ENCODE peak calls at places on chromosomes 7 and 10, in nine cellular contexts. T is CD8-positive, alpha-beta memory T cell; S is colonic mucosa; U is ovary; G is cardiac muscle cell; P is prostate gland; H is heart left ventricle; A is adrenal gland; Q is left lung. V is an unnamed sample. For H3K36me3 and H3K4me1, the result is how much of the 10 kb centered on the place peaks cover.

GRCh38 chr7:84744388-84744787 is 442.5 kb downstream of the SEMA3D start:
- DNase-seq in A (no peak), T (no peak), Q (no peak), S (no peak), G (no peak), H (no peak), U (no peak), P (no peak), V (no peak)

GRCh38 chr7:148238926-148239325 is 351.6 kb upstream of the C7orf33 start:
- DNase-seq in Q (no peak), S (no peak), H (no peak), U (no peak), P (no peak), G (no peak), A (no peak), T (no peak), V (no peak)

GRCh38 chr10:11396311-11396960 is 215.0 kb downstream of the USP6NL start:
- DNase-seq in S (no peak), P (no peak), T (no peak), U (no peak), G (no peak), A (no peak), Q (no peak), H (no peak), V (no peak)

GRCh38 chr7:157547611-157548010 is 210.8 kb downstream of the DNAJB6 start:
- DNase-seq in G (no peak), A (no peak), T (no peak), U (no peak), P (no peak), S (no peak), H (no peak), Q (peak), V (peak)

GRCh38 chr10:4046030-4046429 is 261.0 kb upstream of the KLF6 start:
- DNase-seq in S (no peak), A (no peak), T (no peak), P (no peak), G (no peak), U (no peak), H (no peak), Q (no peak), V (no peak)

GRCh38 chr10:132298038-132298935 is 9.5 kb downstream of the STK32C start:
- DNase-seq in G (no peak), A (no peak), H (no peak), S (no peak), P (no peak), U (no peak), T (no peak), Q (peak), V (peak)

GRCh38 chr10:12194752-12195271 is 879 bp downstream of the NUDT5 start:
- DNase-seq in Q (peak), A (peak), S (peak), P (peak), G (peak), T (peak), H (peak), U (no peak), V (peak)

GRCh38 chr10:106660550-106660949 is 504.0 kb downstream of the SORCS1 start:
- DNase-seq in U (no peak), A (no peak), T (no peak), Q (no peak), S (no peak), G (no peak), P (no peak), H (no peak), V (no peak)

GRCh38 chr10:131920151-131920550 is 19.3 kb downstream of the PPP2R2D start:
- DNase-seq in H (no peak), P (no peak), T (no peak), G (no peak), Q (no peak), S (no peak), A (no peak), U (no peak), V (no peak)

GRCh38 chr10:106559442-106559841 is 605.1 kb downstream of the SORCS1 start:
- DNase-seq in U (no peak), T (no peak), Q (no peak), P (no peak), S (no peak), A (no peak), H (no peak), G (no peak), V (no peak)

GRCh38 chr10:90614631-90615030 is 243.2 kb downstream of the HTR7 start:
- DNase-seq in A (no peak), U (no peak), H (no peak), P (no peak), Q (no peak), G (no peak), S (no peak), T (no peak), V (no peak)

GRCh38 chr7:6107924-6108323 is 76.7 kb downstream of the ANKRD61 start:
- DNase-seq in T (no peak), A (no peak), H (no peak), P (no peak), G (no peak), S (no peak), U (no peak), Q (no peak), V (no peak)

GRCh38 chr10:27612615-27613014 is 108.5 kb downstream of the RAB18 start:
- DNase-seq in G (no peak), T (no peak), Q (no peak), S (no peak), A (no peak), H (no peak), P (no peak), U (no peak), V (no peak)

GRCh38 chr7:23467731-23468720 is 2.3 kb downstream of the IGF2BP3 start:
- DNase-seq in U (no peak), A (no peak), P (no peak), S (no peak), T (peak), G (peak), Q (no peak), H (no peak), V (no peak)

GRCh38 chr7:155298288-155298833 is 683 bp downstream of the INSIG1 start:
- DNase-seq in P (no peak), U (no peak), Q (peak), G (no peak), S (peak), T (no peak), A (no peak), H (no peak), V (no peak)

GRCh38 chr7:134355925-134356324 is 39.2 kb upstream of the SLC35B4 start:
- DNase-seq in H (peak), T (no peak), U (no peak), S (peak), A (no peak), G (no peak), P (peak), Q (no peak), V (peak)

GRCh38 chr7:892648-893593 is 16.6 kb downstream of the GET4 start:
- DNase-seq in T (no peak), G (no peak), U (no peak), S (no peak), P (no peak), Q (peak), A (no peak), H (no peak), V (no peak)

GRCh38 chr7:17233643-17234397 is 64.6 kb upstream of the AHR start:
- DNase-seq in U (no peak), G (no peak), A (peak), S (no peak), T (no peak), P (no peak), Q (no peak), H (no peak), V (no peak)

GRCh38 chr7:10950494-10950893 is 23.2 kb upstream of the PHF14 start:
- DNase-seq in H (no peak), S (no peak), T (no peak), U (no peak), Q (no peak), A (no peak), G (no peak), P (no peak), V (no peak)

GRCh38 chr10:99341860-99342517 is 12.8 kb downstream of the CNNM1 start:
- DNase-seq in P (no peak), Q (no peak), A (no peak), T (no peak), H (no peak), U (no peak), S (no peak), G (no peak), V (no peak)

GRCh38 chr10:77592946-77593636 is 44.5 kb downstream of the KCNMA1 start:
- DNase-seq in G (no peak), S (no peak), U (no peak), A (peak), P (no peak), T (no peak), H (peak), Q (no peak), V (no peak)

GRCh38 chr7:28433604-28434254 is 21.4 kb downstream of the CREB5 start:
- DNase-seq in Q (no peak), H (no peak), A (no peak), U (peak), G (peak), S (peak), T (no peak), P (no peak), V (no peak)

GRCh38 chr7:105521731-105522458 is at the start of gene PUS7:
- DNase-seq in S (peak), Q (peak), A (peak), G (peak), U (peak), T (peak), H (peak), P (peak), V (peak)

GRCh38 chr10:121583258-121583657 is 15.0 kb downstream of the FGFR2 start:
- DNase-seq in U (no peak), H (no peak), Q (no peak), P (no peak), A (no peak), S (no peak), T (no peak), G (no peak), V (no peak)

GRCh38 chr7:115632636-115633035 is 397.9 kb downstream of the TFEC start:
- DNase-seq in S (no peak), G (no peak), Q (no peak), A (no peak), H (no peak), T (no peak), U (no peak), P (no peak), V (no peak)

GRCh38 chr10:93947524-93947923 is 46.2 kb upstream of the PLCE1 start:
- DNase-seq in U (no peak), S (no peak), T (no peak), P (no peak), A (no peak), H (no peak), Q (no peak), G (no peak), V (no peak)

GRCh38 chr10:79070611-79071534 is 2.1 kb downstream of the ZMIZ1 start:
- DNase-seq in S (peak), H (peak), T (no peak), G (peak), P (peak), Q (peak), A (peak), U (peak), V (peak)

GRCh38 chr7:101754432-101755159 is 62.8 kb upstream of the CUX1 start:
- DNase-seq in A (no peak), P (no peak), S (no peak), Q (no peak), G (no peak), U (peak), T (peak), H (no peak), V (no peak)

GRCh38 chr10:97975598-97975997 is 54.8 kb downstream of the CRTAC1 start:
- DNase-seq in Q (no peak), S (no peak), P (no peak), H (no peak), U (no peak), G (no peak), T (no peak), A (no peak), V (no peak)

GRCh38 chr7:157061979-157062378 is 51.5 kb upstream of the MNX1 start:
- DNase-seq in U (no peak), G (no peak), S (no peak), T (no peak), A (no peak), P (no peak), H (no peak), Q (no peak), V (no peak)

GRCh38 chr7:36686499-36686898 is 37.8 kb downstream of the AOAH start:
- DNase-seq in H (no peak), U (no peak), G (no peak), T (no peak), A (no peak), S (no peak), Q (no peak), P (no peak), V (no peak)

GRCh38 chr7:28678421-28678965 is 266.2 kb downstream of the CREB5 start:
- DNase-seq in U (no peak), A (no peak), P (no peak), S (no peak), G (no peak), T (no peak), H (no peak), Q (no peak), V (no peak)

GRCh38 chr7:141268614-141269013 is 194.8 kb downstream of the TMEM178B start:
- DNase-seq in T (no peak), P (no peak), S (no peak), H (no peak), A (no peak), U (no peak), G (no peak), Q (no peak), V (no peak)

GRCh38 chr10:128576916-128577670 is 450.9 kb upstream of the MKI67 start:
- DNase-seq in T (no peak), S (no peak), U (no peak), Q (no peak), A (no peak), P (no peak), H (no peak), G (no peak), V (no peak)

GRCh38 chr7:140478361-140479061 is 794 bp downstream of the MKRN1 start:
- DNase-seq in H (peak), P (peak), T (peak), G (peak), U (peak), S (peak), A (peak), Q (no peak), V (peak)

DNA sequence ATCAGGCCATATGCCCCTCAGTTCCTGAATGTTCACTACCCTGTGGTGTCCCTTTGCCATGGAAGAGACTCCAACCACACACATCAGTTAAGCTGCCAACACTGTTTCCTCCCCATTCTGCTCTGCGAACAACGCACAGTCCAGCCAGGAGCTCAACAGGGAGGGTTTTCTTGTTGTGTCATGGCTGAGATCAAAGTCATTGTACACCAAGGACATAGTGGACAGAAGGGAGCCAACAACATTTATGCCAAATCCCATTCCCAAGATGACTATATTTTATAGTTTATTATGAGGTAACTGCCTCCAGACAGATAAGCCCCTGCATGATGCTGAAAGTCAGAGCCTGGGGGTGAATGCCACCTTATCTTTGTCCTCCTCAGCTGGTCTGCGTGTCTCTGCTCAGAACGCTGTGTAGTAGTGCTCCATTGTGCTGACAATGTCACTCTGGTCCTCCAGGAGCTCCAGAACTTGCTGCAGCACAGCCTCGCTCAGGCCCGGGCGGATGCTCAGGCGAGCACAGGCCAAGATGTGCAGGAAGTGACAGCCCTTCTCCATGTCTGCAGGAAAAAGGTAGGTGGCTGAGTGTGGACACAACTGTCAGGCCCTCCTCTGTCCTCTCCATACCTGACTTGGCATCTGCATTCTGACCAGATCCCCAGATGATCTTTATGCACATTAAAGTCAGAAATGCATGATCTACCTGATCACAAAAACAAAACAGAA is 27.1 kb upstream of the SH3PXD2A start:
- DNase-seq in G (no peak), A (no peak), T (no peak), U (no peak), P (no peak), Q (no peak), H (no peak), S (no peak), V (no peak)
- H3K36me3 ChIP-seq in G (under half), A (half or more), T (half or more), U (under half), P (under half), Q (under half), H (under half), S (under half), V (half or more)

GRCh38 chr10:43421201-43421507 is 12.2 kb upstream of the HNRNPF start:
- DNase-seq in Q (no peak), A (no peak), G (no peak), P (no peak), T (no peak), H (no peak), U (no peak), S (no peak), V (no peak)
- H3K4me1 ChIP-seq in Q (under half), A (under half), G (under half), P (under half), T (under half), H (under half), U (under half), S (under half), V (under half)

GRCh38 chr10:68137174-68137573 is 27.9 kb downstream of the MYPN start:
- DNase-seq in T (no peak), G (no peak), P (no peak), A (no peak), U (no peak), S (no peak), H (no peak), Q (no peak), V (no peak)
- H3K27ac ChIP-seq in T (no peak), G (no peak), P (no peak), A (no peak), U (no peak), S (no peak), H (peak), Q (no peak), V (no peak)

DNA sequence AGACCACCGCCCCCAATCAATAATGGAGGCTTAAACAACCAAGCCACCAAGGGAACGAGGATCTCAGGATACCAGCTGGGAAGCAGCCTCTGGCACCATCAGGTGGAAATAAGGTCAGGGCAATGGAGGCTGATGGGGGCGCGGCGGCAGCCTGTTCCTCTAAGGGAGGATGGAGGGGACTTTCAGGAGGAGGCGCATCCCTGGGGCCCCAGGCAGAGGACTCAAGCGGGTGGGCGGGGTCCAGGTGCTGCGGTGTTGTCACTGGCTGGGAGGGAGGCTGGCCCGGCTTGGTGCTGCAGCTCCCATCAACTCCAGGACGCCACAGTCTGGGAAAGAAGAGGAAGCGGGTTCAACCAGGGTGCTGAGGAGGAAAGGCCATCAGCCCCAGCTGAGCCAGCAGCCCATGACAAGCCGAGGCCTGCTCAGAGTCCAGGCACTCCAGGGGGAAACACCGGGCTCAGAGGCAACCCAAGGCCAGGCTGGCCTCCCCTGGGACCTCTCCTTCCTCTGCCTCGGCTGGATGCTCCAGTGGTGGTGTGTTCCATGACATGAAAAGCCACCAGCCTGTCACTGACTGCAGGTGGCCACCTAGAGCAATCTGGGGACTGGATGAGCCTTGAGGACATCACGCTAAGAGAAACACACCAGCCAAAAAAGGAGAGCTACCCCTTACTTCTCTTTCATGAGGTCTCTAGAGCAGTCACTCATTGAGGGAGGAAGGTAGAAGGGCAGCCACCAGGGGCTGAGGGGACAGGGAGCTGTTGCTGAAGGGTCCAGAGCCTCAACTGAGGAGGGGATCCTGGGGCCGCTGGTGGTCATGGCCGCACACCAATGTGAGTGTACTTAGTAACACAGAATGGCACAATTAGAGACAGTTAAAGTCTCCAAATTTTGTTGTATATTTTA is 4.6 kb downstream of the GIGYF1 start:
- DNase-seq in G (no peak), S (no peak), U (peak), H (no peak), Q (peak), T (no peak), A (peak), P (no peak), V (no peak)
- H3K36me3 ChIP-seq in G (under half), S (under half), U (under half), H (under half), Q (under half), T (under half), A (under half), P (under half), V (under half)

GRCh38 chr7:44050915-44051560 is 6.5 kb downstream of the DBNL start:
- DNase-seq in G (no peak), P (no peak), U (peak), A (no peak), S (no peak), T (no peak), Q (peak), H (no peak), V (no peak)
- H3K4me1 ChIP-seq in G (under half), P (under half), U (under half), A (under half), S (under half), T (half or more), Q (under half), H (under half), V (under half)

DNA sequence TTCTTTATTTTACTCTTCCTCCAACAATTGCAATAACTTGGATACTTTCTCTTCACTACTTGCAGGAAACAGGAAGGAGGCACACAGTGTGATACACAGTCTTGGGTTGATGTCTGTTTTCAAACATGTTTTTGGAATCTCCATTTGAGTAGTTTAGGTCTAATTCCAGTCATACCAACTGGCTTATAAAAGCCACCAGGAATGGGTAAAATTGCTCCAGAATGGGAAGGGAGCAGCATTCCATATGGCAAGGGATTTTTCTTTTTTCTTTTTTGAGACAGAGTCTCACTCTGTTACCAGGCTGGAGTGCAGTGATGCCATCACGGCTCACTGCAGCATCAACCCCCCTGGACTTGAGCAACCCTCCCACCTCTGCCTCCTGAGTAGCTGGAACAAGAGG is 545.1 kb upstream of the GALNT17 start:
- DNase-seq in Q (no peak), H (no peak), U (no peak), S (no peak), P (no peak), T (no peak), A (no peak), G (no peak), V (no peak)
- H3K27ac ChIP-seq in Q (no peak), H (no peak), U (no peak), S (no peak), P (no peak), T (no peak), A (no peak), G (no peak), V (no peak)

DNA sequence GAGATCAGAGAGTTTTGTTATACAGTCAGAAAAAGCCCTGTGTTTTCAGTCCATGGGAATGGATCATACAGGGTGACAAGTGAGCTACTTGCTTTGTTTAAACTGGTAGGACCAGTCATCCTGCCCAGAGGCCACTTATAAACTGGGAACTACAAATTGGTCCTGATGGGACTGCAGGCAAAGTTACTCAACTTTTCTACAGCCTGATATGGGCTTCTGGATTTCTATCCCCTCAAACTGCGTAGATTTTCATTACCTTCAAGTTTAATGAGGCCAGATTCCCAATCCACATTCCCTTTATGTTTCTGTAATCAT is 89.7 kb upstream of the ZNF746 start:
- DNase-seq in G (no peak), H (no peak), P (peak), A (no peak), T (no peak), S (no peak), Q (no peak), U (no peak), V (no peak)
- H3K36me3 ChIP-seq in G (under half), H (under half), P (under half), A (under half), T (under half), S (under half), Q (under half), U (under half), V (half or more)

V was measured in lower lobe of right lung.